ENCODE peak calls at places on chromosomes 1 and 21, in four cellular contexts. I, Z, V and L are unnamed samples.

GRCh38 chr1:17575786-17576584 is 36.5 kb downstream of the ARHGEF10L start:
- DNase-seq in I (no peak), Z (no peak), V (no peak), L (peak; percentile 64)

GRCh38 chr21:41048636-41049035 is 119.3 kb upstream of the BACE2 start:
- DNase-seq in I (no peak), Z (no peak), V (no peak), L (no peak)

GRCh38 chr1:212514056-212514614 is 81.4 kb downstream of the NENF start:
- DNase-seq in I (peak; percentile 39), Z (no peak), V (peak; percentile 64), L (peak; percentile 91)

GRCh38 chr1:106564192-106564591 is 492.3 kb upstream of the PRMT6 start:
- DNase-seq in I (no peak), Z (no peak), V (no peak), L (no peak)

GRCh38 chr1:245860681-245861552 is 646.2 kb downstream of the SMYD3 start:
- DNase-seq in I (no peak), Z (no peak), V (peak; percentile 70), L (no peak)

GRCh38 chr1:204280562-204280961 is 66.8 kb upstream of the GOLT1A start:
- DNase-seq in I (no peak), Z (no peak), V (no peak), L (no peak)

GRCh38 chr1:163035791-163036249 is 33.3 kb upstream of the RGS4 start:
- DNase-seq in I (no peak), Z (no peak), V (peak; percentile 97), L (no peak)

GRCh38 chr1:15039017-15039648 is 114.4 kb upstream of the TMEM51 start:
- DNase-seq in I (no peak), Z (no peak), V (no peak), L (no peak)

GRCh38 chr1:176987016-176987415 is 177.5 kb downstream of the ASTN1 start:
- DNase-seq in I (no peak), Z (no peak), V (no peak), L (no peak)

GRCh38 chr1:6412896-6413295 is 6.8 kb downstream of the HES2 start:
- DNase-seq in I (no peak), Z (no peak), V (no peak), L (peak; percentile 15)

GRCh38 chr1:89962024-89962741 is 32.7 kb upstream of the ZNF326 start:
- DNase-seq in I (no peak), Z (no peak), V (peak; percentile 56), L (no peak)

GRCh38 chr1:198444792-198445191 is 95.7 kb downstream of the ATP6V1G3 start:
- DNase-seq in I (no peak), Z (no peak), V (peak; percentile 75), L (no peak)

GRCh38 chr1:228958121-228958520 is 222.8 kb downstream of the RHOU start:
- DNase-seq in I (no peak), Z (no peak), V (no peak), L (no peak)

GRCh38 chr1:41486053-41486891 is 1.8 kb upstream of the EDN2 start:
- DNase-seq in I (no peak), Z (no peak), V (peak; percentile 62), L (no peak)

GRCh38 chr1:56508523-56508983 is 70.8 kb downstream of the PLPP3 start:
- DNase-seq in I (peak; percentile 83), Z (peak; percentile 78), V (peak; percentile 3), L (peak; percentile 99)

GRCh38 chr1:153288634-153289275 is 24.0 kb downstream of the PGLYRP3 start:
- DNase-seq in I (no peak), Z (no peak), V (no peak), L (peak; percentile 20)

GRCh38 chr1:100412980-100413379 is 60.7 kb downstream of the CDC14A start:
- DNase-seq in I (no peak), Z (no peak), V (no peak), L (peak; percentile 13)

GRCh38 chr1:12552111-12552888 is 65.7 kb downstream of the DHRS3 start:
- DNase-seq in I (no peak), Z (no peak), V (no peak), L (no peak)
- H3K27ac ChIP-seq in I (no peak overlapping the region), Z (no peak overlapping the region), V (no peak overlapping the region), L (no peak overlapping the region)

GRCh38 chr1:183074215-183074614 is 51.0 kb downstream of the LAMC1 start:
- DNase-seq in I (no peak), Z (no peak), V (no peak), L (no peak)
- H3K27ac ChIP-seq in I (no peak overlapping the region), Z (no peak overlapping the region), V (no peak overlapping the region), L (no peak overlapping the region)

GRCh38 chr1:43671626-43672330 is 21.8 kb downstream of the KDM4A start:
- DNase-seq in I (peak; percentile 69), Z (no peak), V (peak; percentile 72), L (no peak)
- H3K27ac ChIP-seq in I (no peak overlapping the region), Z (no peak overlapping the region), V (peak overlapping the region; percentile 39), L (no peak overlapping the region)

GRCh38 chr1:71862756-71863155 is 419.6 kb downstream of the NEGR1 start:
- DNase-seq in I (no peak), Z (no peak), V (no peak), L (no peak)
- H3K27ac ChIP-seq in I (no peak overlapping the region), Z (no peak overlapping the region), V (no peak overlapping the region), L (no peak overlapping the region)

DNA sequence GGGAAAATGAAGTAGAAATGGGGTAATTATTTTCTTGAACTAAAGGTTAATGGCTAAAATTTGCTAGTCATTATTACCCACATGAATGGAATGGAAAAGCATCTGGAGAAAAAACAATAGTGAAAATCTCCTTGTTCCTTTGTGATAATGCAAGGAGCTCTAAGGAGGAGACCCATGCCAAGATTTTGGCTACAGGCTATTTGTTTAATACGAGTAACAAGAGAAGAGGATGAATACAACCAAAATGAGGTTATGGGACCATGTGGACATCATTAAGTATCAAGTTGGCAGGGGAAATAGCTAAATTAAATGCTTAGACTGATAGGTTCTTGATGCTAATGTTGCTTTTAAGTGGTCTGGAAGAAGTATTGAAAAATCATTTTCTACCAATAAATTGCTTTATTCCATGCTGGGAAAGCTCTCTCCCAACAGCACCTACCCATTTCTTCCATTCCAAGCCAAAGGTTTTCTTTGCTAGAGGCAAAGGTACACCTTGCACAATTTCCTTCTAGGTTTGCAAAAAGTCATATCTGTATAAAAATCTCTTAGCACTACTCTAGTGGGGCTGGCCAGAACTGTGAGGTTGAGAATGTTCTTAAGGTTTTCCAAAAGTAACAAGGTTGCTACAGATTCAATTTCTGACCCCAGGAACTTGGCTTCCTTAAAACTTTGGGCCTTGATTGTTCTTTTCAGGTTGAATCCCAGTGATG is 100.2 kb downstream of the SMYD2 start:
- DNase-seq in I (no peak), Z (no peak), V (no peak), L (no peak)
- H3K27ac ChIP-seq in I (no peak overlapping the region), Z (no peak overlapping the region), V (no peak overlapping the region), L (no peak overlapping the region)

GRCh38 chr1:157241185-157241538 is 103.0 kb upstream of the ETV3 start:
- DNase-seq in I (no peak), Z (no peak), V (no peak), L (no peak)
- H3K27ac ChIP-seq in I (no peak overlapping the region), Z (no peak overlapping the region), V (no peak overlapping the region), L (peak overlapping the region; percentile 56)

GRCh38 chr1:19619697-19620384 is 24.3 kb upstream of the NBL1 start:
- DNase-seq in I (no peak), Z (no peak), V (no peak), L (peak; percentile 54)
- H3K27ac ChIP-seq in I (no peak overlapping the region), Z (no peak overlapping the region), V (no peak overlapping the region), L (peak overlapping the region; percentile 8)

GRCh38 chr1:202953412-202953811 is 4.7 kb downstream of the ADIPOR1 start:
- DNase-seq in I (no peak), Z (no peak), V (no peak), L (no peak)

GRCh38 chr1:202951437-202951836 is 6.7 kb downstream of the ADIPOR1 start:
- DNase-seq in I (no peak), Z (no peak), V (no peak), L (no peak)

GRCh38 chr1:202957733-202958543 is at the start of gene ADIPOR1:
- DNase-seq in I (peak; percentile 92), Z (peak; percentile 95), V (peak; percentile 73), L (peak; percentile 91)

GRCh38 chr1:202954057-202954745 is 3.9 kb downstream of the ADIPOR1 start:
- DNase-seq in I (no peak), Z (no peak), V (no peak), L (peak; percentile 9)

GRCh38 chr1:202952818-202953217 is 5.3 kb downstream of the ADIPOR1 start:
- DNase-seq in I (peak; percentile 78), Z (no peak), V (peak; percentile 24), L (peak; percentile 13)
- H3K27ac ChIP-seq in I (peak overlapping the region; percentile 39), Z (no peak overlapping the region), V (no peak overlapping the region), L (no peak overlapping the region)

DNA sequence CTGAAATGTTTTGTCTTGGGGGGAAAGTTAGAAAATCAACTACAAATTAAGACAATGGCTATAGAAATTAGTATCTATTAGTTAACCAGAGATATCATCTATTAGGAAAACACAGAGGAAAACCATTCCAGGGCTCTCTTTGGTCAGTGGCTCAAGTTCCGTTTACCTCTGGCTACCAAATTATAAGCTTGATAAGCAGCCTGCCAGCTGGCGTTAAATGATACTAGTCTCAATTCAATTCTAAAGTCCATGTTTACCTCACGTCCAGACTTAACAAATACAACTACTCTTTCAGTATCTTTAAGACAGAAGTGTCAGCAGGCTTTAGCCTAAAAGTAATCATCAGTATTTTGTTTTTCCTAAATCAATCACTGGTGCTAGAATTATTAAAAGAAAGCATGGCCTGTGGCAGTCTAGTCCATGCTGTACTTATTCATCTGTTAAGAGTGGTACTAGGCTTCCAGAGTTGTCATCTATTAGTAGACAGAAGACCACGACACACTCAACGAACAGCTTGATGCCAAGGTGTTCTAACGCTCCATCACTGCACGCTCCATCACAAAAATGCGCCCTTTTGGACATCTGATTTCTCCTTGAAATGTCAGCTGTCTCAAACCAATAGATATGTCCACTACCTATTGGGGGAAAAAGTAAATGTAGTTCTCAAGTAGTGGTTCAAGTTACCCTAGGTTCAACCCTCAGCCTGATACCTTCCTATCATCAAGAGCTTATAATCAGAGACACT is 1.5 kb downstream of the IVNS1ABP start:
- DNase-seq in I (no peak), Z (peak; percentile 78), V (no peak), L (peak; percentile 89)
- H3K27ac ChIP-seq in I (peak overlapping the region; percentile 91), Z (peak overlapping the region; percentile 99), V (peak overlapping the region; percentile 94), L (peak overlapping the region; percentile 99)